ENCODE peak calls at places on chromosomes 6 and 20, in nine cellular contexts. M, J, F, V, N, Q, H, Y and E are unnamed samples.

GRCh38 chr6:70110128-70111022 is 192.5 kb downstream of the COL9A1 start:
- DNase-seq in M (peak; percentile 68), J (no peak), F (no peak), V (no peak), N (no peak), Q (no peak), H (peak; percentile 1), Y (no peak), E (peak; percentile 0)

GRCh38 chr6:131858765-131859490 is 51.1 kb downstream of the ENPP1 start:
- DNase-seq in M (peak; percentile 51), J (no peak), F (no peak), V (peak; percentile 64), N (no peak), Q (peak; percentile 7), H (peak; percentile 82), Y (no peak), E (peak; percentile 62)

GRCh38 chr20:16292227-16292626 is 281.0 kb downstream of the KIF16B start:
- DNase-seq in M (peak; percentile 31), J (no peak), F (peak; percentile 3), V (peak; percentile 45), N (no peak), Q (peak; percentile 75), H (peak; percentile 14), Y (no peak), E (peak; percentile 40)

GRCh38 chr6:13924146-13924948 is 405 bp upstream of the RNF182 start:
- DNase-seq in M (peak; percentile 56), J (peak; percentile 87), F (peak; percentile 88), V (peak; percentile 45), N (peak; percentile 25), Q (peak; percentile 21), H (peak; percentile 36), Y (peak; percentile 81), E (peak; percentile 79)

GRCh38 chr6:19535351-19535750 is 301.8 kb upstream of the ID4 start:
- DNase-seq in M (no peak), J (no peak), F (no peak), V (no peak), N (no peak), Q (no peak), H (no peak), Y (no peak), E (no peak)

GRCh38 chr6:125503181-125503580 is 201.4 kb upstream of the HDDC2 start:
- DNase-seq in M (no peak), J (no peak), F (no peak), V (no peak), N (no peak), Q (no peak), H (no peak), Y (peak; percentile 50), E (no peak)

GRCh38 chr6:140677781-140678528 is 1303.5 kb upstream of the CITED2 start:
- DNase-seq in M (no peak), J (no peak), F (no peak), V (no peak), N (no peak), Q (no peak), H (peak; percentile 58), Y (no peak), E (no peak)

GRCh38 chr20:61120595-61121515 is 131.2 kb upstream of the CDH4 start:
- DNase-seq in M (peak; percentile 85), J (no peak), F (peak; percentile 85), V (peak; percentile 35), N (no peak), Q (peak; percentile 62), H (peak; percentile 69), Y (peak; percentile 64), E (peak; percentile 57)

GRCh38 chr6:98653171-98653570 is 181.2 kb upstream of the POU3F2 start:
- DNase-seq in M (no peak), J (no peak), F (no peak), V (peak; percentile 26), N (no peak), Q (no peak), H (no peak), Y (no peak), E (no peak)

GRCh38 chr6:147974376-147974775 is 368.3 kb upstream of the SASH1 start:
- DNase-seq in M (peak; percentile 52), J (no peak), F (no peak), V (peak; percentile 77), N (no peak), Q (peak; percentile 74), H (peak; percentile 32), Y (no peak), E (peak; percentile 58)

DNA sequence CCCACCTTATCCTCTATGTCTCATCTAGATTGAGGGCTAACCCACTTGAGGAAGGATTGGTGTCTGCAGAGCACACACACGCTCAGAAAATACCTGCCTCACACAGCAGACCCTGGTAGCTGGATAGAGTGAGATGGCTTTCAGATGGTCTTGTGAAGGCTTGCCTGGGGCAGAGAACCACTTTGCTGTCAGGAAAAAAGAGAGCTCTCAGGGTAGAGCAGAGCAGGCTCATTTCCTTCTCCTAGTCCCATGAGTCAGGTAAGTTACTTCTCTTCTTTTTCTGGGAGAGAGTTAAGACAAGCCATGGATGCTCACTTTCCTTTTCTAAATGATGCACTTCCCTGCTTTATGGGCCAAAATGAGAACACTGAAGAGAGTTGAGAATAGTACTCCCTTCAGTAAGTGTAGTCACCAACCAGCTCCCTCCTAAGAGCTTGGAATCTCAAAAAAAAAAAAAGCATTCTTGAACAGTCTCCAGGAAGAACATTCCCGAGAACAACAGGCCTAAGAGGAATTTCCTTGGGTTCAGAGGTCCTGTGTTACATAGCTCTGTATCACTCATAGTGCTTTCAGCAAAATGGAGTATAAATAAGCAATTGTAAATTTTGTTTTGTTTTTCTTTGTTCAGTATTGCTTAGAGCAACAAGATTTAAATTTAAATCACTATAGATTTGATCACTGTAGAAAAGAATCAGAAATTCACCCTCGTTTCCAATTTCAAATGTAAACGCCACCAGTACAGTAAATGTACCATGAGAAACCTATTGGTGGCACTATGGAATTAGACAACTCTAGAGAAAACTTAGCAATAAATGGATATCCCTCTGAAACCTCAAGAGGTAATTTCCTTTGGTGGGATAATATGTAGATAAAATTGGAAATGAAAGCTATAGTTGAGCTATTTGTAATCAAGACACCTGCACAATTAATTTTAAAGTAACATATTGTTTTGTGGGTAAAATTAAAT is 530.3 kb downstream of the RFPL4B start:
- DNase-seq in M (peak; percentile 89), J (no peak), F (no peak), V (peak; percentile 28), N (no peak), Q (peak; percentile 17), H (peak; percentile 93), Y (peak; percentile 56), E (peak; percentile 91)
- TF ChIP-seq CTCF in M (peak; percentile 14), J (no peak), F (no peak), V (peak; percentile 54), N (no peak), Q (peak; percentile 24), H (peak; percentile 35), Y (no peak), E (no peak)

GRCh38 chr20:50196248-50196647 is 5.6 kb downstream of the CEBPB start:
- DNase-seq in M (no peak), J (no peak), F (no peak), V (no peak), N (no peak), Q (no peak), H (no peak), Y (no peak), E (no peak)

GRCh38 chr20:50195524-50196120 is 5.0 kb downstream of the CEBPB start:
- DNase-seq in M (no peak), J (no peak), F (no peak), V (no peak), N (no peak), Q (peak; percentile 38), H (peak; percentile 64), Y (no peak), E (no peak)

GRCh38 chr20:50193851-50194830 is 3.5 kb downstream of the CEBPB start:
- DNase-seq in M (no peak), J (no peak), F (no peak), V (no peak), N (no peak), Q (no peak), H (peak; percentile 57), Y (peak; percentile 35), E (no peak)

GRCh38 chr20:50193169-50193850 is 2.7 kb downstream of the CEBPB start:
- DNase-seq in M (peak; percentile 44), J (no peak), F (no peak), V (peak; percentile 31), N (no peak), Q (no peak), H (peak; percentile 73), Y (no peak), E (no peak)

GRCh38 chr20:50194831-50195523 is 4.3 kb downstream of the CEBPB start:
- DNase-seq in M (peak; percentile 34), J (no peak), F (no peak), V (no peak), N (no peak), Q (peak; percentile 31), H (no peak), Y (no peak), E (peak; percentile 53)
- H3K4me3 ChIP-seq in M (peak overlapping the region; percentile 4), J (no peak overlapping the region), F (no peak overlapping the region), V (no peak overlapping the region), N (no peak overlapping the region), Q (no peak overlapping the region), H (no peak overlapping the region), Y (no peak overlapping the region), E (peak overlapping the region; percentile 98)

GRCh38 chr6:2478200-2478599 is 232.8 kb upstream of the GMDS start:
- DNase-seq in M (peak; percentile 36), J (no peak), F (no peak), V (no peak), N (no peak), Q (peak; percentile 22), H (peak; percentile 5), Y (no peak), E (no peak)

GRCh38 chr6:2485116-2485515 is 239.7 kb upstream of the GMDS start:
- DNase-seq in M (no peak), J (no peak), F (no peak), V (no peak), N (no peak), Q (no peak), H (no peak), Y (no peak), E (no peak)

GRCh38 chr6:2480267-2480966 is 235.0 kb upstream of the GMDS start:
- DNase-seq in M (no peak), J (no peak), F (peak; percentile 82), V (no peak), N (peak; percentile 54), Q (no peak), H (no peak), Y (no peak), E (no peak)

GRCh38 chr6:2481307-2481706 is 235.9 kb upstream of the GMDS start:
- DNase-seq in M (no peak), J (no peak), F (no peak), V (no peak), N (no peak), Q (no peak), H (no peak), Y (no peak), E (no peak)

DNA sequence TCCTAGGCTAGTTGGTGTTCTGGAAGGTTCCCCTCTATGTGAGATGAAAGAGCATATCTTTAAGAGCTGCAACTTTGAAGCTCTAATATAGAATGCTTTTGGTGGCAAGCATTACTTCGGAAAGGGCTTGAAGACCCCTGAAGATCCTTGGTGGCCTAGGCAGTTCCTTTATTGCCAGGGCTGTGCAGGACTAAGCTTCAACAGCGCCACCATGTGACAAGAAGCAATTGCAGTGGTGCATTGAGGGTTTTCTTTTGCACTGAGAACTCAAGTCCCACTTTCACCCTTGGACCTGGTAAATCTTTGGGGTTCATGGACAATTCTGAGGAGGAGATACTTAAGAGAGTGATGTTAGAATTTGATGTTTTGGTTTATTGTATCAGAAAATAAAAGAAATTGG is 237.4 kb upstream of the GMDS start:
- DNase-seq in M (no peak), J (no peak), F (peak; percentile 33), V (no peak), N (no peak), Q (no peak), H (no peak), Y (peak; percentile 35), E (no peak)
- TF ChIP-seq CTCF in M (peak; percentile 2), J (no peak), F (peak; percentile 43), V (peak; percentile 52), N (no peak), Q (peak; percentile 19), H (no peak), Y (peak; percentile 61), E (peak; percentile 9)

GRCh38 chr20:14335122-14335521 is 2.3 kb downstream of the FLRT3 start:
- DNase-seq in M (no peak), J (no peak), F (no peak), V (no peak), N (no peak), Q (no peak), H (no peak), Y (no peak), E (no peak)
- H3K4me3 ChIP-seq in M (no peak overlapping the region), J (peak overlapping the region; percentile 30), F (no peak overlapping the region), V (peak overlapping the region; percentile 30), N (no peak overlapping the region), Q (peak overlapping the region; percentile 93), H (no peak overlapping the region), Y (no peak overlapping the region), E (no peak overlapping the region)